ENCODE peak calls at places on chromosome 14, in seven cellular contexts. One of them, this sample, is unnamed.
A peak's percentile ranks its signal among the peaks of the same experiment; 100 is the strongest.

GRCh38 chr14:91264151-91265150 is 19.9 kb upstream of the GPR68 start:
- DNase-seq in HCT116: no peak
- DNase-seq in K562: peak; percentile 63
- DNase-seq in GM12878: no peak
- DNase-seq in HepG2: no peak
- DNase-seq in H1: peak; percentile 71
- DNase-seq in SK-N-SH: no peak
- DNase-seq in this sample: no peak

GRCh38 chr14:86055512-86055911 is 525.6 kb downstream of the FLRT2 start:
- DNase-seq in HCT116: no peak
- DNase-seq in K562: no peak
- DNase-seq in GM12878: no peak
- DNase-seq in HepG2: no peak
- DNase-seq in H1: no peak
- DNase-seq in SK-N-SH: no peak
- DNase-seq in this sample: no peak

GRCh38 chr14:78164226-78164853 is 5.8 kb upstream of the NRXN3 start:
- DNase-seq in HCT116: peak; percentile 12
- DNase-seq in K562: peak; percentile 45
- DNase-seq in GM12878: no peak
- DNase-seq in HepG2: peak; percentile 15
- DNase-seq in H1: peak; percentile 82
- DNase-seq in SK-N-SH: peak; percentile 61
- DNase-seq in this sample: peak; percentile 31

GRCh38 chr14:100203962-100204834 is 34.7 kb upstream of the YY1 start:
- DNase-seq in HCT116: no peak
- DNase-seq in K562: no peak
- DNase-seq in GM12878: no peak
- DNase-seq in HepG2: peak; percentile 96
- DNase-seq in H1: no peak
- DNase-seq in SK-N-SH: no peak
- DNase-seq in this sample: no peak

GRCh38 chr14:20623798-20624197 is 17.7 kb downstream of the OR6S1 start:
- DNase-seq in HCT116: no peak
- DNase-seq in K562: no peak
- DNase-seq in GM12878: no peak
- DNase-seq in HepG2: no peak
- DNase-seq in H1: no peak
- DNase-seq in SK-N-SH: no peak
- DNase-seq in this sample: no peak

GRCh38 chr14:36014236-36014635 is 162.3 kb downstream of the PTCSC3 start:
- DNase-seq in HCT116: no peak
- DNase-seq in K562: no peak
- DNase-seq in GM12878: no peak
- DNase-seq in HepG2: no peak
- DNase-seq in H1: no peak
- DNase-seq in SK-N-SH: no peak
- DNase-seq in this sample: no peak

GRCh38 chr14:101033446-101034165 is 130.1 kb upstream of the RTL1 start:
- DNase-seq in HCT116: no peak
- DNase-seq in K562: no peak
- DNase-seq in GM12878: no peak
- DNase-seq in HepG2: no peak
- DNase-seq in H1: no peak
- DNase-seq in SK-N-SH: no peak
- DNase-seq in this sample: no peak

GRCh38 chr14:74258705-74259035 is 19.4 kb downstream of the VSX2 start:
- DNase-seq in HCT116: no peak
- DNase-seq in K562: no peak
- DNase-seq in GM12878: no peak
- DNase-seq in HepG2: no peak
- DNase-seq in H1: peak; percentile 65
- DNase-seq in SK-N-SH: no peak
- DNase-seq in this sample: no peak

GRCh38 chr14:35116242-35116641 is 5.5 kb downstream of the PPP2R3C start:
- DNase-seq in HCT116: no peak
- DNase-seq in K562: no peak
- DNase-seq in GM12878: no peak
- DNase-seq in HepG2: no peak
- DNase-seq in H1: no peak
- DNase-seq in SK-N-SH: no peak
- DNase-seq in this sample: no peak

GRCh38 chr14:60247994-60248696 is 876 bp upstream of the PPM1A start:
- DNase-seq in HCT116: peak; percentile 84
- DNase-seq in K562: peak; percentile 60
- DNase-seq in GM12878: peak; percentile 84
- DNase-seq in HepG2: peak; percentile 89
- DNase-seq in H1: peak; percentile 77
- DNase-seq in SK-N-SH: peak; percentile 83
- DNase-seq in this sample: peak; percentile 99

GRCh38 chr14:52461721-52462120 is 90.6 kb downstream of the TXNDC16 start:
- DNase-seq in HCT116: no peak
- DNase-seq in K562: no peak
- DNase-seq in GM12878: no peak
- DNase-seq in HepG2: no peak
- DNase-seq in H1: no peak
- DNase-seq in SK-N-SH: no peak
- DNase-seq in this sample: no peak

GRCh38 chr14:51818748-51819386 is 41.5 kb upstream of the GNG2 start:
- DNase-seq in HCT116: no peak
- DNase-seq in K562: no peak
- DNase-seq in GM12878: no peak
- DNase-seq in HepG2: no peak
- DNase-seq in H1: no peak
- DNase-seq in SK-N-SH: peak; percentile 15
- DNase-seq in this sample: no peak

GRCh38 chr14:100889641-100890040 is 13.9 kb downstream of the RTL1 start:
- DNase-seq in HCT116: no peak
- DNase-seq in K562: no peak
- DNase-seq in GM12878: no peak
- DNase-seq in HepG2: no peak
- DNase-seq in H1: no peak
- DNase-seq in SK-N-SH: no peak
- DNase-seq in this sample: no peak

GRCh38 chr14:72512925-72513324 is 381.0 kb downstream of the DPF3 start:
- DNase-seq in HCT116: no peak
- DNase-seq in K562: no peak
- DNase-seq in GM12878: no peak
- DNase-seq in HepG2: no peak
- DNase-seq in H1: no peak
- DNase-seq in SK-N-SH: no peak
- DNase-seq in this sample: no peak

GRCh38 chr14:87805315-87805723 is 187.7 kb downstream of the GALC start:
- DNase-seq in HCT116: no peak
- DNase-seq in K562: peak; percentile 34
- DNase-seq in GM12878: no peak
- DNase-seq in HepG2: peak; percentile 9
- DNase-seq in H1: peak; percentile 88
- DNase-seq in SK-N-SH: peak; percentile 41
- DNase-seq in this sample: no peak

GRCh38 chr14:90692826-90693225 is 123.4 kb downstream of the TTC7B start:
- DNase-seq in HCT116: no peak
- DNase-seq in K562: no peak
- DNase-seq in GM12878: no peak
- DNase-seq in HepG2: no peak
- DNase-seq in H1: no peak
- DNase-seq in SK-N-SH: no peak
- DNase-seq in this sample: no peak

GRCh38 chr14:72855913-72856312 is 38.0 kb downstream of the DPF3 start:
- DNase-seq in HCT116: no peak
- DNase-seq in K562: no peak
- DNase-seq in GM12878: peak; percentile 33
- DNase-seq in HepG2: no peak
- DNase-seq in H1: no peak
- DNase-seq in SK-N-SH: no peak
- DNase-seq in this sample: no peak

GRCh38 chr14:69360438-69361108 is 37.5 kb downstream of the ERH start:
- DNase-seq in HCT116: no peak
- DNase-seq in K562: no peak
- DNase-seq in GM12878: no peak
- DNase-seq in HepG2: no peak
- DNase-seq in H1: no peak
- DNase-seq in SK-N-SH: no peak
- DNase-seq in this sample: no peak

GRCh38 chr14:67359319-67359774 is 257 bp downstream of the ATP6V1D start:
- DNase-seq in HCT116: no peak
- DNase-seq in K562: peak; percentile 16
- DNase-seq in GM12878: no peak
- DNase-seq in HepG2: peak; percentile 3
- DNase-seq in H1: no peak
- DNase-seq in SK-N-SH: no peak
- DNase-seq in this sample: no peak

GRCh38 chr14:62117010-62117717 is 354.9 kb downstream of the SNAPC1 start:
- DNase-seq in HCT116: no peak
- DNase-seq in K562: no peak
- DNase-seq in GM12878: no peak
- DNase-seq in HepG2: peak; percentile 38
- DNase-seq in H1: peak; percentile 93
- DNase-seq in SK-N-SH: peak; percentile 91
- DNase-seq in this sample: peak; percentile 18

GRCh38 chr14:55129086-55129427 is at the start of gene LGALS3:
- DNase-seq in HCT116: no peak
- DNase-seq in K562: peak; percentile 80
- DNase-seq in GM12878: no peak
- DNase-seq in HepG2: no peak
- DNase-seq in H1: no peak
- DNase-seq in SK-N-SH: peak; percentile 88
- DNase-seq in this sample: peak; percentile 83

GRCh38 chr14:84252706-84253105 is 1277.2 kb upstream of the FLRT2 start:
- DNase-seq in HCT116: no peak
- DNase-seq in K562: no peak
- DNase-seq in GM12878: no peak
- DNase-seq in HepG2: no peak
- DNase-seq in H1: no peak
- DNase-seq in SK-N-SH: no peak
- DNase-seq in this sample: no peak

GRCh38 chr14:60775296-60775695 is 40.7 kb downstream of the MNAT1 start:
- DNase-seq in HCT116: no peak
- DNase-seq in K562: no peak
- DNase-seq in GM12878: no peak
- DNase-seq in HepG2: no peak
- DNase-seq in H1: no peak
- DNase-seq in SK-N-SH: no peak
- DNase-seq in this sample: no peak

GRCh38 chr14:101150010-101150409 is 246.5 kb upstream of the RTL1 start:
- DNase-seq in HCT116: no peak
- DNase-seq in K562: no peak
- DNase-seq in GM12878: no peak
- DNase-seq in HepG2: no peak
- DNase-seq in H1: no peak
- DNase-seq in SK-N-SH: no peak
- DNase-seq in this sample: no peak

GRCh38 chr14:24911324-24912095 is 138.4 kb downstream of the STXBP6 start:
- DNase-seq in HCT116: no peak
- DNase-seq in K562: no peak
- DNase-seq in GM12878: peak; percentile 27
- DNase-seq in HepG2: no peak
- DNase-seq in H1: no peak
- DNase-seq in SK-N-SH: no peak
- DNase-seq in this sample: no peak

GRCh38 chr14:33315721-33316120 is 377.0 kb downstream of the NPAS3 start:
- DNase-seq in HCT116: no peak
- DNase-seq in K562: no peak
- DNase-seq in GM12878: no peak
- DNase-seq in HepG2: no peak
- DNase-seq in H1: no peak
- DNase-seq in SK-N-SH: no peak
- DNase-seq in this sample: no peak

GRCh38 chr14:75443203-75443969 is 15.6 kb downstream of the JDP2 start:
- DNase-seq in HCT116: no peak
- DNase-seq in K562: no peak
- DNase-seq in GM12878: no peak
- DNase-seq in HepG2: no peak
- DNase-seq in H1: no peak
- DNase-seq in SK-N-SH: no peak
- DNase-seq in this sample: no peak
- TF ChIP-seq JUND in HCT116: no peak
- TF ChIP-seq JUND in K562: no peak
- TF ChIP-seq JUND in GM12878: no peak
- TF ChIP-seq JUND in HepG2: no peak
- TF ChIP-seq JUND in H1: no peak
- TF ChIP-seq JUND in SK-N-SH: no peak
- TF ChIP-seq JUND in this sample: no peak

DNA sequence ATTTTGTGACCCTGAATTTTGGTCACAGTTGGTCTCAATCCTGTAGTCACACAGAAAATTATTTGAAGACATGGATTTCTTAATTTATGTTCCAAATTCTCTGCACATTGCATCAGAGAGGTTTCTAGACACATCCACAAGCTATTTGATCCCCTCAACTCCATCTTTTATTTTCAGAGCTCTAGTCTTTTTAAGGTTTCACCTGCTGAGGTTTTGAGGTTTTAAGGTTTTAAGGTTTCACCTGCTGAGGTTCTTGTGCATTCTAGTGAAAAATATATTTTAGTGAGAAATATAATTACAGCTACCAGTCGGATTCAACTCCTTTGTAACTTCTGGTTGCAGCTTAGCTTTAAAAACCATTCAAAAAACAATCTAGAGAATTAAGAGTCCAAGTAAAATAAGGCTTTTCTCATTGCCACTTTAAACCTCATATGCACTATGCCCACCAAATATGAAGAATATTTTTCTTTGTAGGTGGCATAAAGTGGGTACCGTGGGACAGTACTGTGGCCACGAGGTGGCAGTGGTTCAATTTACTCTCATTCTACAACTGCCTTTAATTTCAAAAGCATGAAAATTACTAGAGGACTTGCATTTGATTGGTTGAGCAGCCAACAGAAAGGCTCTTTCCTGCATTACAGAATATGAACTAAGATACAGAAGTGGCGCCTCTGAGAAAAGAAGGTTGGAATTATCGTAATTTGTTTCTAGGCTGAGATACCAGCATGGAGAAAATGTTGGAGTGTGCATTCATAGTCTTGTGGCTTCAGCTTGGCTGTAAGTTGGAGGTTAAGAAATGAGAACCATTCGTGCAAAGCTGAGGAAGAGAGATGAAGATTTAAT is 366.5 kb upstream of the OR4E1 start:
- DNase-seq in HCT116: peak; percentile 18
- DNase-seq in K562: no peak
- DNase-seq in GM12878: no peak
- DNase-seq in HepG2: peak; percentile 26
- DNase-seq in H1: no peak
- DNase-seq in SK-N-SH: no peak
- DNase-seq in this sample: peak; percentile 20
- TF ChIP-seq JUND in HCT116: no peak
- TF ChIP-seq JUND in K562: no peak
- TF ChIP-seq JUND in GM12878: no peak
- TF ChIP-seq JUND in HepG2: no peak
- TF ChIP-seq JUND in H1: no peak
- TF ChIP-seq JUND in SK-N-SH: no peak
- TF ChIP-seq JUND in this sample: no peak

GRCh38 chr14:50615566-50615965 is 52.5 kb downstream of the SAV1 start:
- DNase-seq in HCT116: no peak
- DNase-seq in K562: no peak
- DNase-seq in GM12878: no peak
- DNase-seq in HepG2: no peak
- DNase-seq in H1: no peak
- DNase-seq in SK-N-SH: no peak
- DNase-seq in this sample: no peak
- TF ChIP-seq JUND in HCT116: no peak
- TF ChIP-seq JUND in K562: no peak
- TF ChIP-seq JUND in GM12878: no peak
- TF ChIP-seq JUND in HepG2: no peak
- TF ChIP-seq JUND in H1: no peak
- TF ChIP-seq JUND in SK-N-SH: no peak
- TF ChIP-seq JUND in this sample: no peak

GRCh38 chr14:104741108-104741802 is 11.7 kb upstream of the SIVA1 start:
- DNase-seq in HCT116: no peak
- DNase-seq in K562: no peak
- DNase-seq in GM12878: no peak
- DNase-seq in HepG2: no peak
- DNase-seq in H1: no peak
- DNase-seq in SK-N-SH: peak; percentile 24
- DNase-seq in this sample: no peak
- TF ChIP-seq JUND in HCT116: no peak
- TF ChIP-seq JUND in K562: no peak
- TF ChIP-seq JUND in GM12878: no peak
- TF ChIP-seq JUND in HepG2: no peak
- TF ChIP-seq JUND in H1: no peak
- TF ChIP-seq JUND in SK-N-SH: no peak
- TF ChIP-seq JUND in this sample: no peak